ENCODE peak calls at places on chromosomes 3 and 15, in six cellular contexts. One of them, this sample, is unnamed.

GRCh38 chr15:48176957-48177356 is 1.1 kb downstream of the MYEF2 start:
- DNase-seq in Peyer's patch: no peak
- DNase-seq in tibial nerve: no peak
- DNase-seq in B cell: no peak
- DNase-seq in A549: no peak
- DNase-seq in cardiac muscle cell: no peak
- DNase-seq in this sample: no peak

GRCh38 chr3:136604961-136605360 is 147.2 kb downstream of the STAG1 start:
- DNase-seq in Peyer's patch: no peak
- DNase-seq in tibial nerve: no peak
- DNase-seq in B cell: no peak
- DNase-seq in A549: no peak
- DNase-seq in cardiac muscle cell: peak
- DNase-seq in this sample: no peak

GRCh38 chr3:54897028-54897711 is 30.7 kb downstream of the LRTM1 start:
- DNase-seq in Peyer's patch: no peak
- DNase-seq in tibial nerve: no peak
- DNase-seq in B cell: no peak
- DNase-seq in A549: no peak
- DNase-seq in cardiac muscle cell: peak
- DNase-seq in this sample: no peak

GRCh38 chr3:99413504-99413903 is 224.9 kb upstream of the COL8A1 start:
- DNase-seq in Peyer's patch: no peak
- DNase-seq in tibial nerve: no peak
- DNase-seq in B cell: no peak
- DNase-seq in A549: no peak
- DNase-seq in cardiac muscle cell: peak
- DNase-seq in this sample: no peak

GRCh38 chr3:156180077-156180476 is 59.7 kb downstream of the KCNAB1 start:
- DNase-seq in Peyer's patch: no peak
- DNase-seq in tibial nerve: no peak
- DNase-seq in B cell: no peak
- DNase-seq in A549: no peak
- DNase-seq in cardiac muscle cell: peak
- DNase-seq in this sample: no peak

GRCh38 chr3:177894021-177894690 is 642.1 kb upstream of the KCNMB2 start:
- DNase-seq in Peyer's patch: no peak
- DNase-seq in tibial nerve: no peak
- DNase-seq in B cell: no peak
- DNase-seq in A549: no peak
- DNase-seq in cardiac muscle cell: no peak
- DNase-seq in this sample: no peak

GRCh38 chr3:44554626-44555592 is at the start of gene ZKSCAN7:
- DNase-seq in Peyer's patch: peak
- DNase-seq in tibial nerve: no peak
- DNase-seq in B cell: peak
- DNase-seq in A549: no peak
- DNase-seq in cardiac muscle cell: peak
- DNase-seq in this sample: peak

GRCh38 chr15:38069001-38069400 is 134.6 kb downstream of the TMCO5A start:
- DNase-seq in Peyer's patch: no peak
- DNase-seq in tibial nerve: no peak
- DNase-seq in B cell: no peak
- DNase-seq in A549: peak
- DNase-seq in cardiac muscle cell: peak
- DNase-seq in this sample: peak

GRCh38 chr3:172372895-172373294 is 75.4 kb downstream of the GHSR start:
- DNase-seq in Peyer's patch: no peak
- DNase-seq in tibial nerve: no peak
- DNase-seq in B cell: no peak
- DNase-seq in A549: no peak
- DNase-seq in cardiac muscle cell: no peak
- DNase-seq in this sample: no peak

GRCh38 chr3:115518100-115518852 is 105.0 kb upstream of the GAP43 start:
- DNase-seq in Peyer's patch: no peak
- DNase-seq in tibial nerve: no peak
- DNase-seq in B cell: no peak
- DNase-seq in A549: no peak
- DNase-seq in cardiac muscle cell: peak
- DNase-seq in this sample: no peak

GRCh38 chr15:50906954-50907865 is 1.3 kb upstream of the AP4E1 start:
- DNase-seq in Peyer's patch: no peak
- DNase-seq in tibial nerve: no peak
- DNase-seq in B cell: peak
- DNase-seq in A549: no peak
- DNase-seq in cardiac muscle cell: no peak
- DNase-seq in this sample: peak

GRCh38 chr15:55599384-55599783 is 11.2 kb upstream of the PYGO1 start:
- DNase-seq in Peyer's patch: no peak
- DNase-seq in tibial nerve: no peak
- DNase-seq in B cell: no peak
- DNase-seq in A549: no peak
- DNase-seq in cardiac muscle cell: no peak
- DNase-seq in this sample: no peak

GRCh38 chr3:135214400-135214799 is 419.3 kb downstream of the EPHB1 start:
- DNase-seq in Peyer's patch: no peak
- DNase-seq in tibial nerve: no peak
- DNase-seq in B cell: no peak
- DNase-seq in A549: no peak
- DNase-seq in cardiac muscle cell: no peak
- DNase-seq in this sample: no peak

GRCh38 chr3:30623375-30623774 is 17.0 kb downstream of the TGFBR2 start:
- DNase-seq in Peyer's patch: no peak
- DNase-seq in tibial nerve: no peak
- DNase-seq in B cell: no peak
- DNase-seq in A549: no peak
- DNase-seq in cardiac muscle cell: no peak
- DNase-seq in this sample: no peak

GRCh38 chr15:85337398-85338074 is 42.9 kb upstream of the AKAP13 start:
- DNase-seq in Peyer's patch: no peak
- DNase-seq in tibial nerve: no peak
- DNase-seq in B cell: no peak
- DNase-seq in A549: no peak
- DNase-seq in cardiac muscle cell: no peak
- DNase-seq in this sample: no peak

GRCh38 chr15:51621917-51622268 is 678 bp downstream of the DMXL2 start:
- DNase-seq in Peyer's patch: peak
- DNase-seq in tibial nerve: peak
- DNase-seq in B cell: peak
- DNase-seq in A549: peak
- DNase-seq in cardiac muscle cell: peak
- DNase-seq in this sample: peak

DNA sequence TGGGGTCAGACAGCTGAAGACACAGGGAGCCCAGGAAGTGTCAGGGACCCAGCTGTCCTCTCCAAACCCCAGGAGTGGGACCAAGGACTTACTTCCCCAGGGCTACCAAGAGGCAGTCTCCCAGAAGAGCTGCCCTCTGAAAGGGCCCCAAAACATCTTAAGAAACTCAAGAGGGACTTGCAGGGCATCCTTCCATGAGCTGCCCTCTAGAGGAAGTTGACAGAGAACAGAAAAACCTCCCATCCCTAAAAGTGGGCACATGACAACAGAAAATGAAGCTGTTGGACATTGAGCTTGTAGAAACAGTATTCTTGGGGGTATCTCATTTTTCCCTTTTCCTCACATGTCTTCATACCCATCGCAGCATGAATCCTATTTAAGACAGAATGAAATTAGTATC is 58.9 kb downstream of the MECOM start:
- DNase-seq in Peyer's patch: no peak
- DNase-seq in tibial nerve: no peak
- DNase-seq in B cell: no peak
- DNase-seq in A549: no peak
- DNase-seq in cardiac muscle cell: peak
- DNase-seq in this sample: no peak
- TF ChIP-seq CTCF in Peyer's patch: no peak
- TF ChIP-seq CTCF in tibial nerve: no peak
- TF ChIP-seq CTCF in B cell: no peak
- TF ChIP-seq CTCF in A549: no peak
- TF ChIP-seq CTCF in cardiac muscle cell: peak
- TF ChIP-seq CTCF in this sample: peak

DNA sequence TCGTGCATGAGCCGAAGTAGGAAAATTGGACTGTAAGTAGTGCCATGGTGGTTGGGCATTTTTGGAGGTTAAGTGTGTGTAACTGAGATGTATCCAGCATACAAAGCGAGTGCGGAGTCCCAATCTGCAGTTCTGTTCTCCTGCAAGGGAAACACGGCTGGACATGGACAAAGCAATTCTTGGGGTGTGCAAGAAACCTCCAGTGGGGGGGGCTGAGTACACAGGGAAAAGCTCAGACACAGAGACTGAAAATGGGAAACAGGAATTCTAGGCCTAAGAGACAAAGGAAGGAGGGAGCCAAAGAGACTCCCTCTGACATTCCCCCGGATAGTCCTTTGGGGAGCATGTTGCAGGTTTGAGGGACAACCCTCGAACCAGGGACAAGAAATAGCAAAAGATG is 83.2 kb upstream of the PLSCR4 start:
- DNase-seq in Peyer's patch: no peak
- DNase-seq in tibial nerve: no peak
- DNase-seq in B cell: no peak
- DNase-seq in A549: no peak
- DNase-seq in cardiac muscle cell: peak
- DNase-seq in this sample: no peak
- TF ChIP-seq CTCF in Peyer's patch: peak
- TF ChIP-seq CTCF in tibial nerve: peak
- TF ChIP-seq CTCF in B cell: no peak
- TF ChIP-seq CTCF in A549: peak
- TF ChIP-seq CTCF in cardiac muscle cell: peak
- TF ChIP-seq CTCF in this sample: peak

GRCh38 chr15:57537951-57538506 is 53.7 kb upstream of the MYZAP start:
- DNase-seq in Peyer's patch: no peak
- DNase-seq in tibial nerve: no peak
- DNase-seq in B cell: no peak
- DNase-seq in A549: no peak
- DNase-seq in cardiac muscle cell: no peak
- DNase-seq in this sample: no peak
- TF ChIP-seq CTCF in Peyer's patch: no peak
- TF ChIP-seq CTCF in tibial nerve: no peak
- TF ChIP-seq CTCF in B cell: no peak
- TF ChIP-seq CTCF in A549: no peak
- TF ChIP-seq CTCF in cardiac muscle cell: no peak
- TF ChIP-seq CTCF in this sample: no peak

GRCh38 chr3:62833538-62833937 is 41.7 kb downstream of the CADPS start:
- DNase-seq in Peyer's patch: no peak
- DNase-seq in tibial nerve: no peak
- DNase-seq in B cell: no peak
- DNase-seq in A549: no peak
- DNase-seq in cardiac muscle cell: no peak
- DNase-seq in this sample: no peak
- TF ChIP-seq CTCF in Peyer's patch: peak
- TF ChIP-seq CTCF in tibial nerve: no peak
- TF ChIP-seq CTCF in B cell: no peak
- TF ChIP-seq CTCF in A549: no peak
- TF ChIP-seq CTCF in cardiac muscle cell: peak
- TF ChIP-seq CTCF in this sample: peak

DNA sequence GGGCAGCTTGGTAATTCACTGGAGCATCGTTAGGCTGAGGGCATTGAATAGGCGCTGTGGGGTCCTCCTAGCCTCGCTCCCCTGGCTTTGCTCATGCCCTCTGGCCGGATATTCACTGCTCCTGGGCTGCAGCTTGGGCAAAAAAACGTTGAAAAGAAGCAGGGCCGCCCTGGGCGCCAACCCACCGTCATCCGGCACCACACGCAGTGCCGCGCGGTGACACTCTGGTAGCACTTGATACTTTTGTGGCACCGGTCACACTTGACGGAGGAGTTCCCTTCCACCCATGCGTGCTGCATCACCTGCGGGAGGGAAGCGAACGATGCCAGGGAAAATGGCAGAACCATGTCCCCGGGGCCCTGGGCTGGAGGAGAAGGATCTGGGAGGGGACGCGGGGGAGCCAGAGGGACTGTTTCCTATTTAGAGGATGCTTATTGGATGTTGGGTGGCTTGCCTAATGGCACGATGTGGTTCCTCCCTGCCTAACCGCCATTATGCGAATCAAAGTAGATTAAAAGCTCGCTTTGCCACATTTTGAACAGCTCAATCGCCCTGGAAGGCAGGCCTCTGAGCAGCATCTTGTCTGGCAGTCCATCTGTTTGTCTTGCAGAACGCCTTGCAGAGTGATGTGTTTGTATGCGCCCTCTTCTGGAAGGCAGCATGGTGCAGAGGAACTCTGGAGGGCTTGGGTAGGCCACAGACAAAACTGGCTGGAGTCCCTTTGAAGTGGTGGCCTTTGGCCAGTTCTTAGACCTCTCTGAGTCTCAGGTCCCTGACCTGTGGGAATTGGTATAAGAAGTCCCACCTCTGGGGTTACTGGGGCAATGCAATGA is 93.2 kb downstream of the DGKG start:
- DNase-seq in Peyer's patch: no peak
- DNase-seq in tibial nerve: no peak
- DNase-seq in B cell: no peak
- DNase-seq in A549: no peak
- DNase-seq in cardiac muscle cell: peak
- DNase-seq in this sample: no peak
- TF ChIP-seq CTCF in Peyer's patch: no peak
- TF ChIP-seq CTCF in tibial nerve: no peak
- TF ChIP-seq CTCF in B cell: no peak
- TF ChIP-seq CTCF in A549: peak
- TF ChIP-seq CTCF in cardiac muscle cell: peak
- TF ChIP-seq CTCF in this sample: peak

DNA sequence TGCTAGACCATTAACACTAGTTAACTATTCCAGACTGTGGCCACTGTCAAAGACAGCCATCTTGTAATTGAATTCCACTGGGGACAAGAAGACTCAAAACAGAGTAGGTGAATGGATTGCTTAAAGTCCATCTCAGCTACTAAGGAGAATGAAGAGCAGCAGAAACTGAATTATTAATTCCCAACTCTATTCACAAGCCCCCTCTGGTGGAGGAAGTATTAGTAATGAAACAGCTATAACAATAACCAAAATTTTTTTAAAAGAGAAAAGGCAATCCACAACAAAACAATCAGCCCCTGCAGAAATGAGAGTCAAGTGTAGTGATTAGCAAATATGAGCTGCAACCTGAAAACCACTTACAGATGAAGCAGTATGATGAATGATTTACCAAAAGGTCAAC is 302.8 kb downstream of the FHIT start:
- DNase-seq in Peyer's patch: no peak
- DNase-seq in tibial nerve: no peak
- DNase-seq in B cell: no peak
- DNase-seq in A549: no peak
- DNase-seq in cardiac muscle cell: peak
- DNase-seq in this sample: no peak
- TF ChIP-seq CTCF in Peyer's patch: no peak
- TF ChIP-seq CTCF in tibial nerve: no peak
- TF ChIP-seq CTCF in B cell: no peak
- TF ChIP-seq CTCF in A549: no peak
- TF ChIP-seq CTCF in cardiac muscle cell: no peak
- TF ChIP-seq CTCF in this sample: no peak

This sample was measured in GM13977.